ENCODE peak calls at places on chromosomes 5 and 9, in seven cellular contexts. R is stimulated activated CD4-positive, alpha-beta T cell treated with anti-CD3 and anti-CD28 coated beads, Interleukin-2, amount 100 ng/mL, for 4 hours; H is nucleus accumbens; N is substantia nigra; A is activated naive CD8-positive, alpha-beta T cell treated with anti-CD3 and anti-CD28 coated beads, Interleukin-2, amount 50 U/mL, for 24 hours; F is fibroblast of gingiva; V is iris pigment epithelial cell. G is an unnamed sample.
A peak's percentile ranks its signal among the peaks of the same experiment; 100 is the strongest.

GRCh38 chr5:148454576-148454975 is 70.8 kb downstream of the FBXO38 start:
- DNase-seq in F (no peak), H (no peak), A (no peak), N (no peak), R (no peak), V (no peak), G (no peak)

GRCh38 chr9:33167949-33168535 is 906 bp upstream of the B4GALT1 start:
- DNase-seq in A (no peak), H (no peak), N (no peak), F (no peak), V (no peak), R (no peak), G (no peak)

GRCh38 chr5:84383296-84383815 is 1.3 kb downstream of the EDIL3 start:
- DNase-seq in A (no peak), V (no peak), H (no peak), R (no peak), F (no peak), N (no peak), G (no peak)

GRCh38 chr9:114226289-114227055 is 71.1 kb downstream of the COL27A1 start:
- DNase-seq in H (no peak), V (no peak), F (no peak), A (no peak), R (no peak), N (no peak), G (no peak)

GRCh38 chr9:5708414-5708813 is 79.5 kb downstream of the RIC1 start:
- DNase-seq in A (no peak), H (no peak), R (no peak), F (peak; percentile 8), V (no peak), N (no peak), G (no peak)

GRCh38 chr5:36744678-36745659 is 131.6 kb upstream of the NIPBL start:
- DNase-seq in H (no peak), A (peak; percentile 39), N (peak; percentile 50), V (peak; percentile 46), R (no peak), F (peak; percentile 49), G (peak; percentile 65)

GRCh38 chr5:147290261-147290660 is 55.4 kb downstream of the STK32A start:
- DNase-seq in H (no peak), A (no peak), N (no peak), R (no peak), V (no peak), F (no peak), G (no peak)

GRCh38 chr9:69809304-69809863 is 11.2 kb upstream of the CFAP95 start:
- DNase-seq in R (no peak), N (no peak), F (no peak), H (no peak), A (peak; percentile 36), V (peak; percentile 43), G (no peak)

GRCh38 chr9:107929439-107929838 is 439.9 kb upstream of the KLF4 start:
- DNase-seq in V (peak; percentile 76), H (no peak), N (peak; percentile 14), R (no peak), F (peak; percentile 72), A (no peak), G (no peak)

GRCh38 chr9:93096811-93097382 is 880 bp downstream of the CARD19 start:
- DNase-seq in H (no peak), V (no peak), N (no peak), R (no peak), F (no peak), A (no peak), G (peak; percentile 56)

GRCh38 chr9:92966518-92966800 is 19.1 kb downstream of the FGD3 start:
- DNase-seq in V (no peak), N (no peak), H (no peak), F (no peak), R (no peak), A (no peak), G (peak; percentile 52)

GRCh38 chr9:81529556-81530193 is 159.7 kb downstream of the TLE1 start:
- DNase-seq in F (peak; percentile 14), V (peak; percentile 74), H (no peak), R (no peak), A (no peak), N (no peak), G (no peak)

GRCh38 chr9:28779240-28779639 is 1206.0 kb upstream of the C9orf72 start:
- DNase-seq in H (no peak), R (no peak), N (no peak), V (peak; percentile 10), F (no peak), A (no peak), G (no peak)

GRCh38 chr5:1386274-1386717 is 41.4 kb upstream of the CLPTM1L start:
- DNase-seq in F (no peak), A (peak; percentile 56), H (no peak), R (peak; percentile 55), V (peak; percentile 34), N (peak; percentile 23), G (peak; percentile 75)